ENCODE peak calls at places on chromosomes 4 and X, in four cellular contexts. P is fibroblast of lung, D is body of pancreas, F is stomach. G is an unnamed sample. For H3K4me1, the result is how much of the 10 kb centered on the place peaks cover.

GRCh38 chr4:102604222-102604940 is 103.2 kb downstream of the NFKB1 start:
- DNase-seq in D (no peak), P (no peak), F (no peak), G (no peak)

GRCh38 chr4:30953799-30954198 is 233.6 kb downstream of the PCDH7 start:
- DNase-seq in F (no peak), P (no peak), D (no peak), G (no peak)

GRCh38 chr4:109574443-109574850 is 14.4 kb downstream of the MCUB start:
- DNase-seq in D (no peak), F (no peak), P (no peak), G (no peak)

GRCh38 chr4:8727546-8728510 is 135.3 kb downstream of the CPZ start:
- DNase-seq in F (peak), P (no peak), D (peak), G (no peak)

GRCh38 chrX:71532078-71532752 is 689 bp upstream of the OGT start:
- DNase-seq in F (no peak), P (peak), D (no peak), G (peak)

GRCh38 chrX:10039821-10040793 is 72.9 kb downstream of the CLDN34 start:
- DNase-seq in F (no peak), P (no peak), D (no peak), G (no peak)

GRCh38 chrX:135923353-135923752 is 29.8 kb downstream of the SAGE1 start:
- DNase-seq in F (no peak), D (no peak), P (no peak), G (peak)

GRCh38 chr4:125951275-125951887 is 636.6 kb downstream of the FAT4 start:
- DNase-seq in P (peak), D (no peak), F (no peak), G (no peak)

GRCh38 chrX:110795645-110796510 is at the start of gene CHRDL1:
- DNase-seq in F (no peak), D (peak), P (peak), G (no peak)

GRCh38 chrX:72131317-72132294 is at the start of gene RTL5:
- DNase-seq in F (peak), D (peak), P (peak), G (peak)

GRCh38 chrX:2933125-2933900 is 4.2 kb upstream of the ARSD start:
- DNase-seq in F (no peak), D (no peak), P (no peak), G (peak)

GRCh38 chr4:139956436-139957107 is 197.4 kb downstream of the MAML3 start:
- DNase-seq in F (no peak), P (peak), D (no peak), G (no peak)

GRCh38 chr4:158996669-158997074 is 106.2 kb upstream of the RAPGEF2 start:
- DNase-seq in D (no peak), F (no peak), P (peak), G (peak)

GRCh38 chr4:40856836-40857362 is 107.1 kb downstream of the NSUN7 start:
- DNase-seq in D (peak), F (peak), P (peak), G (peak)

GRCh38 chr4:3202836-3203820 is 45.8 kb upstream of the MSANTD1 start:
- DNase-seq in P (no peak), F (no peak), D (no peak), G (no peak)

GRCh38 chr4:144954224-144954623 is 143.8 kb downstream of the ANAPC10 start:
- DNase-seq in F (no peak), P (no peak), D (no peak), G (no peak)

GRCh38 chr4:112540695-112541094 is 24.7 kb upstream of the NEUROG2 start:
- DNase-seq in F (no peak), D (no peak), P (no peak), G (no peak)

GRCh38 chrX:15299945-15300851 is 15.2 kb downstream of the ASB11 start:
- DNase-seq in P (peak), D (no peak), F (no peak), G (no peak)

GRCh38 chrX:96611619-96612362 is 72.9 kb upstream of the DIAPH2 start:
- DNase-seq in F (no peak), D (no peak), P (peak), G (no peak)

GRCh38 chr4:113436360-113436759 is 325.2 kb downstream of the CAMK2D start:
- DNase-seq in D (no peak), P (peak), F (no peak), G (no peak)

GRCh38 chrX:19225906-19226305 is 103.6 kb upstream of the ADGRG2 start:
- DNase-seq in P (peak), D (no peak), F (no peak), G (peak)

GRCh38 chrX:150767475-150768131 is 74.4 kb downstream of the MTMR1 start:
- DNase-seq in P (peak), F (no peak), D (no peak), G (peak)

GRCh38 chr4:3046623-3047022 is 27.7 kb downstream of the HTT-AS start:
- DNase-seq in P (no peak), D (no peak), F (no peak), G (no peak)

GRCh38 chrX:123990169-123990568 is 28.7 kb downstream of the STAG2 start:
- DNase-seq in D (no peak), F (no peak), P (no peak), G (no peak)

GRCh38 chrX:39149761-39150160 is 348.5 kb downstream of the MID1IP1 start:
- DNase-seq in P (peak), F (peak), D (peak), G (no peak)

GRCh38 chr4:20203508-20203907 is 48.2 kb upstream of the SLIT2 start:
- DNase-seq in F (no peak), P (peak), D (no peak), G (peak)

GRCh38 chr4:82423245-82424054 is 6.8 kb downstream of the HNRNPDL start:
- DNase-seq in F (no peak), D (no peak), P (peak), G (peak)

GRCh38 chr4:179624768-179625181 is 2182.5 kb upstream of the AGA start:
- DNase-seq in F (peak), P (peak), D (peak), G (peak)

GRCh38 chrX:19682712-19683331 is 167.5 kb upstream of the MAP3K15 start:
- DNase-seq in F (peak), D (peak), P (peak), G (no peak)

GRCh38 chrX:12965390-12965940 is 9.4 kb upstream of the TMSB4X start:
- DNase-seq in P (no peak), D (no peak), F (no peak), G (no peak)

GRCh38 chr4:2249526-2249991 is 7.6 kb upstream of the HAUS3 start:
- DNase-seq in D (no peak), P (no peak), F (no peak), G (peak)

GRCh38 chr4:174873931-174874330 is 44.2 kb upstream of the ADAM29 start:
- DNase-seq in P (no peak), F (no peak), D (no peak), G (no peak)

GRCh38 chrX:147891886-147892285 is 19.8 kb upstream of the FMR1 start:
- DNase-seq in F (no peak), D (no peak), P (peak), G (no peak)

GRCh38 chr4:38802561-38803355 is 1.8 kb downstream of the TLR1 start:
- DNase-seq in F (no peak), D (no peak), P (no peak), G (no peak)

GRCh38 chr4:6087669-6088068 is 69.4 kb upstream of the C4orf50 start:
- DNase-seq in P (peak), F (peak), D (peak), G (no peak)
- TF ChIP-seq CTCF in P (no peak), F (peak), D (peak), G (peak)

DNA sequence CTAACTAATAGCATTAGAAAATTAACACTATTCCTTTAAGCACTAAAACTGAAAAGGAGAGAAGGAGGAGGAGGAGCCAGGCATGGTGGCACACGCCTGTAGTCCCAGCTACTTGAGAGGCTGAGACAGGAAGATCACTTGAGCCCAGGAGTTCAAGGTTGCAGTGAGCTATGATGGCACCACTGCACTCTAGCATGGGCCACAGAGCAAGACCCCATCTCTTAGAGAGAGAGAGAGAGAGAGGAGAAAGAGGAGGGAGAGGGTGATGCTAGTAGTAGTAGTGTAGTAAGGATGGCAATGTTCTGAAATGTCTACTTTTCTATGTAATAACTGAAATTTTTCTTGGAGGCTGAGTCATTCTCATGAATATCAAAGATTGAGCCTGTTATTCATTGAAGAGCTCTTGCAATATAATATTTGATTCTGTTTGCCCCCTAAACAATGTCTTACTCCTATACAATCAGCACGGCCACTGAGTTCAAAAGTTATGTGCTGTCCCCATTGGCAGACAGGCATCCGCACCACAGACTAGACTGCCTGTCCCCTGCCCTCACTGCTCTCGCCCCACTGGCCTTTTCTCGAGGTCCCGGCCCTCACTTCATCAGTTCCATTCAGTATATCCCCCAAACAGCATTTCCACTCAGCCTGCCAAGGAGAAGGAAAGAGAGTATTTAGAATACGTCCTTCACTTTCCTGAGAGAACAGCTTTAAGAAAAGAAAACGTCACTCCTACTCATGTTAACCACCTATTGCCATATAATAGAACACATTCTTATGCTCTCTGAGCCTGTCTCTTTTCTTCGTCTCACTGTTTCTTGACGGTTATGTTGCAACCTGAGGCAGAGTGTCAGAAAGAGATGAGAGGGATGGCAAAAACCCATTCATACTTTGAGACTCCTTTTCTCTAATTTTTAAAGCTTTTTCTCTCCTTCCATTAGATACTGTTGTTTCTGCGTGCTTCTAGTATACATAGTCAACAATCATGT is 238.1 kb downstream of the PALLD start:
- DNase-seq in P (no peak), F (no peak), D (no peak), G (no peak)
- H3K4me1 ChIP-seq in P (under half), F (under half), D (under half), G (under half)

GRCh38 chrX:69060631-69061408 is 104.4 kb downstream of the PJA1 start:
- DNase-seq in P (peak), D (peak), F (peak), G (peak)
- TF ChIP-seq CTCF in P (peak), D (peak), F (peak), G (peak)

DNA sequence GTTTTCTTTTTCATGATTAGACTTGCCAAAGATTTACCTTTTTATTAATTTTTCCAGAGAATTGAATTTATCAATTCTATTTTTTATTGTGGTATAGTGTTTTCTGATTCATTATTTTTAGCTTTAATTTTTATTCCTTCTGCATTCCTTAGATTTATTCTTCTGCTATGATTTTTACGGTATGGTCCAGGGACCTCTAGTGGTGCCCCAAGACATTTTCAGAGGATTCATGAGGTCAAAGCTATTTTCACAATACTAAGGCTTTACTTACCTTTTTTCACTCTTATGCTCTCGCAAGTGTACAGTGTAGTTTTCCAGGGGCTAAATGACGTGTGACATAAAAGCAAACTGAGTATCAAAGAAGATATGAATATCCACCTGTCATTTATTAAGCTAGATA is 8.0 kb downstream of the RADX start:
- DNase-seq in D (no peak), P (peak), F (no peak), G (no peak)
- H3K4me1 ChIP-seq in D (under half), P (under half), F (under half), G (under half)

DNA sequence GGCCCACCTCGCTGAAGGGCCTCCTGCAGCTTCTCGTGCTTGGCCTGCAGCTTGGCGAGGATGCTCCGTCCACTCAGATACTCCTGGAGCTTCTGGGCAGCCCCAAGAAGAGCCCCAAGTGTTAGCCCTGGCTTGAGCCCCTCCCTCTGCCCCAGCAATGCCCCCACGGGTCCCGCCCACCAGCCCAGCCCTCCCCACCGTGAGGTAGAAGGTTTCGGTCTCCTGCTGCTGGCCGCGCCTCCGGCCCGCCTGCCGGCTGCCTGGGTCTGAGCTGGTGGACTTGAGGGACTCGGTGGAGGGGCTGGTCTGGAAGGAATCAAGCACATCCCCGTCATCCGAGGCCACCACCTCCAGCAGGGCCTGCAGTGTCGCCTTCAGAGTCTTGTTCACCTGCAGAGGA is 8.7 kb downstream of the AVPR2 start:
- DNase-seq in P (no peak), F (no peak), D (no peak), G (no peak)
- TF ChIP-seq CTCF in P (no peak), F (no peak), D (no peak), G (no peak)

GRCh38 chr4:92451792-92452191 is 148.0 kb downstream of the GRID2 start:
- DNase-seq in D (no peak), F (no peak), P (no peak), G (peak)

GRCh38 chr4:92455956-92456355 is 152.2 kb downstream of the GRID2 start:
- DNase-seq in D (no peak), F (no peak), P (no peak), G (no peak)

GRCh38 chr4:92447265-92447905 is 143.6 kb downstream of the GRID2 start:
- DNase-seq in F (no peak), P (peak), D (no peak), G (no peak)

GRCh38 chr4:92455329-92455839 is 151.6 kb downstream of the GRID2 start:
- DNase-seq in P (no peak), D (no peak), F (no peak), G (no peak)

DNA sequence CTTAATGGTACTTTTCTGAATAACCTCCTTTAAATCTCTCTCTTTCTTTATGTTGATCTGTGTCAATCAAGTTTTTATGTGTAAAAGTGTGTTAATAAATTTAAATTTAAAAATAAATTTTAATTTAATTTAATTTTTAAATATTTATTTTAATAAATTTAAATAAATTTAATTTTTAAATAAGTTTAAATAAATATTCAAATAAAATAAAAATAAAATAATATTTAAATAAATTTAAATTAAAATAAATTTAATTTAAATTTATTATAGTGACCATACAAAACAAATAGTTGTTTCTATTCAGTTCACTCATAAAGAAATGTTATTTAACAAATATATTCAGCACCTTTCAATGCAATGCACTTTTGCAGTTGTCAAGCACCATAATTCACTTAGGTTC is 146.9 kb downstream of the GRID2 start:
- DNase-seq in D (no peak), F (no peak), P (no peak), G (no peak)
- H3K4me1 ChIP-seq in D (under half), F (under half), P (under half), G (under half)